ENCODE peak calls at places on chromosomes 12 and 14, in six cellular contexts. One of them, this sample, is unnamed.

GRCh38 chr12:95790025-95790911 is at the start of gene NTN4:
- DNase-seq in germinal center: peak
- DNase-seq in KBM-7: no peak
- DNase-seq in astrocyte of the spinal cord: peak
- DNase-seq in skeletal muscle cell: no peak
- DNase-seq in GM12892: peak
- DNase-seq in this sample: no peak

GRCh38 chr14:99412122-99413061 is 68.3 kb downstream of the SETD3 start:
- DNase-seq in KBM-7: no peak
- DNase-seq in germinal center: no peak
- DNase-seq in skeletal muscle cell: no peak
- DNase-seq in astrocyte of the spinal cord: peak
- DNase-seq in GM12892: no peak
- DNase-seq in this sample: no peak

GRCh38 chr12:117564885-117565284 is 203.5 kb upstream of the NOS1 start:
- DNase-seq in astrocyte of the spinal cord: peak
- DNase-seq in germinal center: no peak
- DNase-seq in GM12892: no peak
- DNase-seq in KBM-7: no peak
- DNase-seq in skeletal muscle cell: no peak
- DNase-seq in this sample: peak

GRCh38 chr14:65024957-65025356 is 38.3 kb downstream of the FNTB start:
- DNase-seq in germinal center: no peak
- DNase-seq in skeletal muscle cell: no peak
- DNase-seq in GM12892: no peak
- DNase-seq in astrocyte of the spinal cord: no peak
- DNase-seq in KBM-7: no peak
- DNase-seq in this sample: no peak

GRCh38 chr12:120835657-120836056 is 68.5 kb downstream of the SPPL3 start:
- DNase-seq in astrocyte of the spinal cord: no peak
- DNase-seq in skeletal muscle cell: no peak
- DNase-seq in KBM-7: no peak
- DNase-seq in GM12892: no peak
- DNase-seq in germinal center: no peak
- DNase-seq in this sample: no peak

GRCh38 chr14:100037351-100037750 is 27.9 kb upstream of the EVL start:
- DNase-seq in astrocyte of the spinal cord: no peak
- DNase-seq in germinal center: no peak
- DNase-seq in GM12892: no peak
- DNase-seq in KBM-7: no peak
- DNase-seq in skeletal muscle cell: peak
- DNase-seq in this sample: no peak

GRCh38 chr12:7915911-7916403 is 20.0 kb downstream of the SLC2A3 start:
- DNase-seq in KBM-7: no peak
- DNase-seq in GM12892: no peak
- DNase-seq in astrocyte of the spinal cord: no peak
- DNase-seq in skeletal muscle cell: no peak
- DNase-seq in germinal center: no peak
- DNase-seq in this sample: no peak

GRCh38 chr12:27805238-27805637 is 25.2 kb upstream of the MANSC4 start:
- DNase-seq in astrocyte of the spinal cord: no peak
- DNase-seq in germinal center: no peak
- DNase-seq in KBM-7: no peak
- DNase-seq in skeletal muscle cell: no peak
- DNase-seq in GM12892: no peak
- DNase-seq in this sample: no peak

GRCh38 chr14:79745046-79745445 is 466.3 kb downstream of the DIO2 start:
- DNase-seq in astrocyte of the spinal cord: no peak
- DNase-seq in germinal center: no peak
- DNase-seq in KBM-7: no peak
- DNase-seq in skeletal muscle cell: no peak
- DNase-seq in GM12892: no peak
- DNase-seq in this sample: no peak

GRCh38 chr12:124599074-124599999 is 31.9 kb upstream of the NCOR2 start:
- DNase-seq in GM12892: no peak
- DNase-seq in skeletal muscle cell: peak
- DNase-seq in germinal center: no peak
- DNase-seq in astrocyte of the spinal cord: peak
- DNase-seq in KBM-7: peak
- DNase-seq in this sample: no peak